ENCODE peak calls at places on chromosomes 13 and 19, in four cellular contexts. B, K, A and F are unnamed samples.

GRCh38 chr19:18002347-18002850 is 5.6 kb upstream of the ARRDC2 start:
- DNase-seq in B (no peak), K (no peak), A (no peak), F (no peak)

GRCh38 chr19:2455481-2456300 is 1.1 kb downstream of the LMNB2 start:
- DNase-seq in B (no peak), K (no peak), A (peak), F (no peak)

GRCh38 chr13:105703843-105704242 is 831.6 kb downstream of the EFNB2 start:
- DNase-seq in B (no peak), K (no peak), A (no peak), F (no peak)

GRCh38 chr19:18417250-18418033 is 1.8 kb upstream of the SSBP4 start:
- DNase-seq in B (no peak), K (peak), A (no peak), F (peak)

GRCh38 chr13:101289764-101290163 is 126.5 kb downstream of the NALCN start:
- DNase-seq in B (no peak), K (peak), A (no peak), F (no peak)

GRCh38 chr13:96998071-96998470 is 3.8 kb upstream of the OXGR1 start:
- DNase-seq in B (no peak), K (no peak), A (no peak), F (no peak)

GRCh38 chr13:112248909-112249592 is 127.1 kb upstream of the SPACA7 start:
- DNase-seq in B (no peak), K (no peak), A (no peak), F (peak)

GRCh38 chr13:93320942-93321341 is 94.3 kb downstream of the GPC6 start:
- DNase-seq in B (no peak), K (no peak), A (no peak), F (no peak)

GRCh38 chr13:109256866-109257760 is 529.3 kb downstream of the IRS2 start:
- DNase-seq in B (no peak), K (peak), A (no peak), F (peak)

GRCh38 chr13:40790232-40790631 is 821 bp downstream of the SLC25A15 start:
- DNase-seq in B (no peak), K (no peak), A (no peak), F (no peak)

GRCh38 chr19:18496167-18496979 is 25.5 kb downstream of the ELL start:
- DNase-seq in B (no peak), K (peak), A (peak), F (no peak)

GRCh38 chr13:71218960-71219359 is 648.0 kb downstream of the DACH1 start:
- DNase-seq in B (no peak), K (peak), A (no peak), F (no peak)

GRCh38 chr13:30477346-30478235 is 11.9 kb upstream of the HMGB1 start:
- DNase-seq in B (no peak), K (no peak), A (no peak), F (no peak)

GRCh38 chr19:5567971-5568407 is 236 bp upstream of the TINCR start:
- DNase-seq in B (no peak), K (no peak), A (no peak), F (no peak)

GRCh38 chr19:8145969-8146368 is 3.4 kb downstream of the FBN3 start:
- DNase-seq in B (no peak), K (peak), A (no peak), F (no peak)

GRCh38 chr13:69324109-69324886 is 783.3 kb upstream of the ATXN8OS start:
- DNase-seq in B (no peak), K (peak), A (no peak), F (no peak)

GRCh38 chr13:113074876-113075275 is 30.7 kb upstream of the F7 start:
- DNase-seq in B (no peak), K (no peak), A (no peak), F (no peak)

GRCh38 chr13:89862011-89862690 is 1485.3 kb upstream of the MIR17HG start:
- DNase-seq in B (no peak), K (no peak), A (no peak), F (no peak)

GRCh38 chr19:49712397-49712859 is 21.5 kb downstream of the CPT1C start:
- DNase-seq in B (peak), K (peak), A (no peak), F (no peak)

GRCh38 chr19:49954092-49954825 is 6.7 kb downstream of the SIGLEC11 start:
- DNase-seq in B (no peak), K (no peak), A (no peak), F (no peak)

GRCh38 chr13:111595791-111596190 is 275.3 kb downstream of the TEX29 start:
- DNase-seq in B (no peak), K (no peak), A (no peak), F (peak)

GRCh38 chr19:46551175-46551574 is 50.0 kb upstream of the CALM3 start:
- DNase-seq in B (no peak), K (no peak), A (no peak), F (no peak)

GRCh38 chr19:1058112-1058511 is 8.9 kb upstream of the ARHGAP45 start:
- DNase-seq in B (no peak), K (no peak), A (no peak), F (no peak)

GRCh38 chr19:1054102-1055027 is 12.6 kb upstream of the ARHGAP45 start:
- DNase-seq in B (no peak), K (no peak), A (no peak), F (no peak)

GRCh38 chr19:1055886-1056620 is 10.9 kb upstream of the ARHGAP45 start:
- DNase-seq in B (no peak), K (no peak), A (no peak), F (no peak)

GRCh38 chr19:1055028-1055425 is 11.9 kb upstream of the ARHGAP45 start:
- DNase-seq in B (no peak), K (no peak), A (no peak), F (no peak)

DNA sequence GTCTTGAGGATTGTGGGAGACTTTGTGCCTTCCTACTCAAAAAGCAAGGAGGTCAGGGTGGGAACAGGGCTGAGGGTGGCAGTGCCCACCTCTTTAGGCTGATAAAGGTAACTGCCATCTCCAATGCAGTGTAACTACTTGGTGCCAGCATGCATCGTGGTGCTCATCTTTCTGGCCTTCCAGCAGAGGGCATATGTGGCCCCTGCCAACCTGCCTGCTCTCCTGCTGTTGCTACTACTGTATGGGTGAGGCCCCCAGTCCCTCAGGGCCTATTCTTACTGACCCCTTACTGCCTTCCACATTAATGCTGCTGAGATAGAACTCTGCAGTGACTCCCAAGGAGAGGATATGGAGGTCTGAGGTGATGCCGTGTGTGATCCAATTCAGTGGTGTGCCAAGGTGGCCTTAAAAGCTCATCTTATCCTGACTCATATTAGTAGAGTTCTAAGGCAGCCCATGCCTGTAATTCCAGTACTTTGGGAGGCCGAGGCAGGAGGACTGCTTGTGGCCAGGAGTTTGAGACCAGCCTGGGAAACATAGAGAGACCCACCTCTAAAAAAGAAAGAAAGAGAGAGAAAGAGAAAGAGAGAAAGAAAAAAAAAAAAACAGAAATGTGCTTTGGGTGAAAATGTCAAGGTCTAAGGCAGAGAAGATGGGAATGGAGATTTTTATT is 9.6 kb upstream of the ARHGAP45 start:
- DNase-seq in B (no peak), K (peak), A (no peak), F (no peak)
- TF ChIP-seq CTCF in B (no peak), K (peak), A (peak), F (no peak)

GRCh38 chr19:4515732-4516131 is 2.6 kb downstream of the PLIN4 start:
- DNase-seq in B (no peak), K (no peak), A (no peak), F (no peak)

GRCh38 chr19:4517451-4518057 is 732 bp downstream of the PLIN4 start:
- DNase-seq in B (no peak), K (no peak), A (no peak), F (no peak)

GRCh38 chr19:4518345-4519171 is at the start of gene PLIN4:
- DNase-seq in B (no peak), K (peak), A (peak), F (no peak)

GRCh38 chr19:4516199-4516938 is 1.9 kb downstream of the PLIN4 start:
- DNase-seq in B (no peak), K (no peak), A (no peak), F (no peak)

DNA sequence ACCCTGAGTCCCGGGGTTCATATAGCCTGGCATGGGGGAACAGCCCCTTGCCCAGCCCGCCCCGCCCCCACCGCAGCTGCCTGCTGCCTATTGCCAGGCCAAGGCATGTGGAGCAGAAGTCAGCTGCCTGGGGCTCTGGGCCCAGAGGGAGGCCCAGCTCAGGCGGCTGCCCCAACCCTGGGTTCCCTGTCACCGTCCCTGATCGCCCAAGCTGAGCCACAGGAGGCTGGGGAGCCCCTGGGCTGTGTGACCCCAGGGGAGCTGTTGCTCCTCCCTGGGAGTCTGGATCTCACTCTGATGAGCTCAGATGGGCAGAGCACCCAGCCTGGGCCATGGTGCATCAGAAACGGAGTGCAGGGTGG is 1.4 kb downstream of the PLIN4 start:
- DNase-seq in B (no peak), K (no peak), A (no peak), F (no peak)
- TF ChIP-seq POLR2A in B (no peak), K (no peak), A (no peak), F (no peak)

DNA sequence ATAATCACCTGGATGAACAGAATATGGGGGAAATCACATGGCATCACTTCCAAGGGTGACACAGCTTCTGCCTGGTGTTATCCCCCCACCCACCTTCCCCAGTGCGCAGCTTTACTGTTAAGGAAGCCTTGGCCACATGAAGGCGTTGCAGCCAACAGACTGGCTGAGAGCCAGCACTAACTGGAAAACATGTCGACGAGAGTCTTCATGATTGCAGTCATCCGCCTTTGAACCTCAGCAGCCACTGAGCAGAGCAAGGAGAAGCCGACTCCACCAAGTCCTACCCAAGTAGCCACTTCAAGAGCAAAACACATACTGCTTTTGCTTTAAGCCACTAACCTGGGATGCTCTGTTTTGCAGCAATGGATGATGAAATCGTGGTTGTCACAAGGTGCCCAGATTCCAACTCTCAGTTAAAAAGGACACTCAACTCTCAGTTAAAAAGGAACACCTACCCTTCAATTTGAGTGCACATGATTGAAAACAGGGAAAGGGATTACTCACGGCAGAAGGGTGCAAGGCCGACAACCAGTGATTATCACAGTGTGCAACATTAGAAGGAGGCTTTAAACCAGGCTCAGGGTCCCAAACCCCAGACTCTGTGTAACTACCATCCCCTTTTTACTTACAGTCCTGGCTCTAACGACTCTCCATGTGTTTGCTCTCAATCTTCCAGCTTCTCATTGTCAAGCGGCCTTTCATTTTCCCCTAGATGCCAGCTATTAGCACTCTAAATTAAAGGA is 149.1 kb downstream of the KLF12 start:
- DNase-seq in B (no peak), K (no peak), A (no peak), F (no peak)
- H3K4me3 ChIP-seq in B (no peak), K (no peak), A (no peak), F (no peak)

DNA sequence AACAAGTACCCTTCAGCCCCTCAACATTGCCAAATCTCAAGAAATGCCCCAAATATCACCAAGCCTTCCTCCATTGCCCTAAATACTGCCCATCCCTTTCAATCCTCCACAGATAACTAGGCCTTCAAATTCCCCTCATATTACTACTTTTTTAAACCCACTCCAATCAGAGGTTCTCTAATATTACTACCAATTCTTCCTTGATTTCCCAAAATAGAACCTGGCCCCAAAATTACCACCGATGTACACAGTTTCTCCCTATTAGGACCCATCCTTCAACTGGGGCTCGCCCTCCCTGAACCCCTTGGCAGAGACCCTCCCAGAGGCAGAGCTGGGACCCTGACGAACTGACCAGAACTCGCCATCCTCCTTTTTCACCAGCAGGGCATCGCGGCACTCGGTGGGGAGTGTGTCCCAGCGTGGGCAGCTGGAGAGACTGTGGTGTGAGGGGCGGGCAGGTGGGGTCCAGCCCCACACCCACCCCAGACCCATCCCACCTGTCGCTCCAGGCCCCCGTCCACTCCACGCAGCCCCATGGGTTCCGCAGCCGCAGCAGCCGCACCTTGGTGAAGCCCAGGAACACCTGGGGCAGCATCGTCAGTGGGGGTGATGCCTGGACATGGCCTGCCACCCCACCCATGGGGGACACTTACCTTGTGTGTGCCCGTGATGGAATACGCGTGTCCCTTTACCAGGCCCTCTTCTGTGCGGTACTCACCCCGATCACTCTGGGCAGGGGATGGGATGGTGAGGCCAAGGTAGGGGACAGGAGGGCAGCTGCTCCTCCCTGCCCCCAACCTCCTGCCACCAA is 6.1 kb downstream of the CAPN12 start:
- DNase-seq in B (no peak), K (no peak), A (no peak), F (no peak)
- TF ChIP-seq CTCF in B (no peak), K (no peak), A (no peak), F (no peak)

GRCh38 chr19:38841787-38842438 is 7.9 kb downstream of the HNRNPL start:
- DNase-seq in B (no peak), K (no peak), A (no peak), F (no peak)
- TF ChIP-seq POLR2A in B (no peak), K (no peak), A (no peak), F (no peak)

GRCh38 chr19:42132030-42132628 is at the start of gene POU2F2:
- DNase-seq in B (peak), K (no peak), A (peak), F (peak)

GRCh38 chr19:42126565-42126964 is 5.7 kb downstream of the POU2F2 start:
- DNase-seq in B (no peak), K (no peak), A (no peak), F (no peak)

GRCh38 chr19:42130254-42130573 is 2.0 kb downstream of the POU2F2 start:
- DNase-seq in B (no peak), K (no peak), A (no peak), F (no peak)

GRCh38 chr19:42131149-42132029 is 857 bp downstream of the POU2F2 start:
- DNase-seq in B (no peak), K (no peak), A (no peak), F (no peak)

DNA sequence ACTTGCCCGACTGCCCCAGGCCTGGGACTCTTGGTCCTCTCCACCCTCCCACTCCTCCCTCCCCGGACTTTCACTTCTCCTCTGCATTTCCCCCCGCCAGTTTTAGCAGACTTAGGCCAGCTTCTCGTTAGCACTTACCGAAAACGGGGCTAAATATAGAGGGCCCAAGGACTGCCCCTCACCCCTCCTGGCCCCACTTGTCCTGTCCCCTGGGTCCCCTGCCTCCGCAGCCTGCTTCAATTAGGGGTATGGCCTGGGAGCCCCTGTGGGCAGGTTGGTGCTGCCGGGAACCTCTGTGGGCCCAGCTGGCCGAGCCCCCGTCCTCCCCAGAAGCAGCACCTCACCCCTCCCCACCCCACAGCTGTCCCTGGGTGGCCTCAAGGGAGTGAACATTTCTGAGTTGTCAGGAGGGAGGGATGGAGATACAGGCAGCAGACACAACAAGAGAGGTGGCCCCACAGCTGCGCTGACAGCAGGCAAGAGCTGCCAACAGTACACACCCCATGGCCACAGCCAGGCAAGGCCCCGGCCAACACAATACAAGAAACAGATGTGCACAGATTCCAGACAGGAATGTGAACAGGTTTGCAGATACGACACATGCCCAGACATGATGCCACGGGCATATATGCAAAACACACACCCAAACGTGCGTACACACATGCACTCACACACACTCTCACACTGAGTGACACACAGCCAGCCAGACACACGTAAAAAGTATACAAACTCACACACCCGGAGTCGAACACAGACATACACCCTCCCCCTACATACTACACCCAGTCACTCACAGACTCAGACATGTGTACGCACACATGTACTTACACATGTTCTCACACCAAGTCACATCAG is 2.6 kb downstream of the POU2F2 start:
- DNase-seq in B (peak), K (no peak), A (peak), F (peak)
- H3K4me3 ChIP-seq in B (no peak), K (no peak), A (peak), F (no peak)